ENCODE peak calls at places on chromosomes 3 and 15, in five cellular contexts. One of them, this sample, is unnamed.

GRCh38 chr3:140720242-140720641 is 42.4 kb downstream of the TRIM42 start:
- DNase-seq in activated CD8-positive, alpha-beta T cell treated with anti-CD3 and anti-CD28 coated beads for 36 hours: no peak
- DNase-seq in CD14-positive monocyte: no peak
- DNase-seq in suprapubic skin: no peak
- DNase-seq in SK-N-SH: no peak
- DNase-seq in this sample: peak; percentile 42

GRCh38 chr3:187714404-187714979 is 12.1 kb upstream of the RTP2 start:
- DNase-seq in activated CD8-positive, alpha-beta T cell treated with anti-CD3 and anti-CD28 coated beads for 36 hours: peak; percentile 85
- DNase-seq in CD14-positive monocyte: peak; percentile 66
- DNase-seq in suprapubic skin: no peak
- DNase-seq in SK-N-SH: peak; percentile 65
- DNase-seq in this sample: peak; percentile 83

GRCh38 chr3:1380926-1381646 is 288.3 kb downstream of the CNTN6 start:
- DNase-seq in activated CD8-positive, alpha-beta T cell treated with anti-CD3 and anti-CD28 coated beads for 36 hours: no peak
- DNase-seq in CD14-positive monocyte: no peak
- DNase-seq in suprapubic skin: no peak
- DNase-seq in SK-N-SH: no peak
- DNase-seq in this sample: no peak

GRCh38 chr3:188937389-188937788 is 234.4 kb upstream of the TPRG1 start:
- DNase-seq in activated CD8-positive, alpha-beta T cell treated with anti-CD3 and anti-CD28 coated beads for 36 hours: no peak
- DNase-seq in CD14-positive monocyte: no peak
- DNase-seq in suprapubic skin: no peak
- DNase-seq in SK-N-SH: no peak
- DNase-seq in this sample: peak; percentile 63

GRCh38 chr15:58604455-58604923 is 145.0 kb downstream of the ADAM10 start:
- DNase-seq in activated CD8-positive, alpha-beta T cell treated with anti-CD3 and anti-CD28 coated beads for 36 hours: no peak
- DNase-seq in CD14-positive monocyte: no peak
- DNase-seq in suprapubic skin: no peak
- DNase-seq in SK-N-SH: no peak
- DNase-seq in this sample: no peak

GRCh38 chr3:169746924-169747323 is 17.9 kb downstream of the TERC start:
- DNase-seq in activated CD8-positive, alpha-beta T cell treated with anti-CD3 and anti-CD28 coated beads for 36 hours: no peak
- DNase-seq in CD14-positive monocyte: no peak
- DNase-seq in suprapubic skin: no peak
- DNase-seq in SK-N-SH: no peak
- DNase-seq in this sample: no peak

GRCh38 chr3:198092276-198092675 is 132.3 kb downstream of the LMLN start:
- DNase-seq in activated CD8-positive, alpha-beta T cell treated with anti-CD3 and anti-CD28 coated beads for 36 hours: no peak
- DNase-seq in CD14-positive monocyte: no peak
- DNase-seq in suprapubic skin: no peak
- DNase-seq in SK-N-SH: no peak
- DNase-seq in this sample: no peak

GRCh38 chr15:69265347-69265955 is 33.3 kb upstream of the PAQR5 start:
- DNase-seq in activated CD8-positive, alpha-beta T cell treated with anti-CD3 and anti-CD28 coated beads for 36 hours: no peak
- DNase-seq in CD14-positive monocyte: no peak
- DNase-seq in suprapubic skin: no peak
- DNase-seq in SK-N-SH: no peak
- DNase-seq in this sample: peak; percentile 56

GRCh38 chr15:88257311-88257901 is 867 bp upstream of the NTRK3 start:
- DNase-seq in activated CD8-positive, alpha-beta T cell treated with anti-CD3 and anti-CD28 coated beads for 36 hours: peak; percentile 49
- DNase-seq in CD14-positive monocyte: no peak
- DNase-seq in suprapubic skin: no peak
- DNase-seq in SK-N-SH: peak; percentile 55
- DNase-seq in this sample: no peak

DNA sequence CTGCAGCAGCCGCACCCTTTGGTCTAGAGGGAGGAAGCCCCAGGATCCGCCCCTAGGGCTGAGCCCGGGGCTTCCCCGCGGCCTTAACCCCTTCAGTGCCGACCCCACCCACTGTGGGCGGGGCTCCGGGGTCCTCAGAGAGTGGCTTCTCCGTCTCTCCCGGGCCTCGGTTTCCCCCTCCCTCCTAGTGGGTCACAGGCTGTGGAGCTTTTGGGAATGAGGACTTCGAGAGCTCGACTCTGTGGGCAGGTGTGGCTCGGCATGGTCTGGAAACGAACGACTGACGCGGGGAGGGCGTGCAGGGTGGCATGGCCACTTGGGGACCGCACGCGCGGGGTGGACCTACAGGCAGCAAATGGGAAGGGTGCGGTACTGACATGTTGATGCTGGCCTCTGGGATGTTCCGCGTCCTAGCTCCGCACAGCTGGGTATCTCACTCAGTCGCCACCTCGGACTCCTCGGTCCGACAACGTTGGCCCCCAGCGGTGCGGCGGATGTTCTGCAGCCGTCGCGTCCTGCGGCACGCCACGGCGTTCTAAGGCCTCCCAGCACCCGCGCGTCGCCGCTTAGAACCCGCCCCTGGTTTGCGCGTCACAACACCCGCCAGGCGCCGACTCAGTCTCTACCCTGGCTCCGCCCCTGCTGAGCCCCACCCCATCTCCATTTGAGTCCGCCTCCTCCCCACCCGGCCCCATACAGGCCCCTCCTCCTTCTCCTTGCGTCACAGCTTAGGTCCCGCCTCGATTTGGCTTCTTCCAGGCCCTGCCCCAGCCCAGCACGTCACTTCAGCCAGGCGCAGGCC is at the start of the genes HYAL3 and NAA80:
- DNase-seq in activated CD8-positive, alpha-beta T cell treated with anti-CD3 and anti-CD28 coated beads for 36 hours: peak; percentile 100
- DNase-seq in CD14-positive monocyte: peak; percentile 100
- DNase-seq in suprapubic skin: peak; percentile 100
- DNase-seq in SK-N-SH: peak; percentile 99
- DNase-seq in this sample: peak; percentile 100
- TF ChIP-seq CTCF in activated CD8-positive, alpha-beta T cell treated with anti-CD3 and anti-CD28 coated beads for 36 hours: peak; percentile 65
- TF ChIP-seq CTCF in CD14-positive monocyte: peak; percentile 63
- TF ChIP-seq CTCF in suprapubic skin: peak; percentile 54
- TF ChIP-seq CTCF in SK-N-SH: peak; percentile 31
- TF ChIP-seq CTCF in this sample: peak; percentile 25

GRCh38 chr15:101100593-101101442 is 151.0 kb downstream of the CHSY1 start:
- DNase-seq in activated CD8-positive, alpha-beta T cell treated with anti-CD3 and anti-CD28 coated beads for 36 hours: no peak
- DNase-seq in CD14-positive monocyte: no peak
- DNase-seq in suprapubic skin: no peak
- DNase-seq in SK-N-SH: no peak
- DNase-seq in this sample: no peak
- TF ChIP-seq CTCF in activated CD8-positive, alpha-beta T cell treated with anti-CD3 and anti-CD28 coated beads for 36 hours: no peak
- TF ChIP-seq CTCF in CD14-positive monocyte: no peak
- TF ChIP-seq CTCF in suprapubic skin: no peak
- TF ChIP-seq CTCF in SK-N-SH: no peak
- TF ChIP-seq CTCF in this sample: no peak

DNA sequence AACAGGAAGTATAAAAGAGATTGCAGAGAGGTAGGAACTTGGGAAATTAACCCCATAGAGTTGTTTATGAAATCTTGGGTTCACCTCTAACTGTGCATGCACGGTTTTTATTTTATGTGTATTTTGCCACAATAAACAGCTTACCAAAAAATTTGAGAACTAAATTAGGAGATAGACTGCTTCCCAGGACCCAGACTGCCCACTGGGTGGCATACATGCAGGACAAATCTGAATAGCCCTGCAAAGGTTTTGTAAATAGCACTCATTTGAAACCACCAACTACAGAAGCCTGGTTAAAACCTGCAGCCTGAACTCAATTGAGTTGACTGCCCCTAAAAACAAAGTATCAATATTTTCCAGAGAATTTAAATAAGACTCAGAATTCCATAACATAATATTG is 96.4 kb upstream of the SLCO2A1 start:
- DNase-seq in activated CD8-positive, alpha-beta T cell treated with anti-CD3 and anti-CD28 coated beads for 36 hours: no peak
- DNase-seq in CD14-positive monocyte: no peak
- DNase-seq in suprapubic skin: no peak
- DNase-seq in SK-N-SH: no peak
- DNase-seq in this sample: peak; percentile 15
- TF ChIP-seq CTCF in activated CD8-positive, alpha-beta T cell treated with anti-CD3 and anti-CD28 coated beads for 36 hours: no peak
- TF ChIP-seq CTCF in CD14-positive monocyte: no peak
- TF ChIP-seq CTCF in suprapubic skin: no peak
- TF ChIP-seq CTCF in SK-N-SH: peak; percentile 7
- TF ChIP-seq CTCF in this sample: peak; percentile 42

GRCh38 chr15:96046620-96047240 is 283.8 kb upstream of the NR2F2 start:
- DNase-seq in activated CD8-positive, alpha-beta T cell treated with anti-CD3 and anti-CD28 coated beads for 36 hours: no peak
- DNase-seq in CD14-positive monocyte: no peak
- DNase-seq in suprapubic skin: no peak
- DNase-seq in SK-N-SH: no peak
- DNase-seq in this sample: no peak
- TF ChIP-seq CTCF in activated CD8-positive, alpha-beta T cell treated with anti-CD3 and anti-CD28 coated beads for 36 hours: no peak
- TF ChIP-seq CTCF in CD14-positive monocyte: no peak
- TF ChIP-seq CTCF in suprapubic skin: no peak
- TF ChIP-seq CTCF in SK-N-SH: no peak
- TF ChIP-seq CTCF in this sample: no peak

GRCh38 chr3:161412117-161412516 is 40.8 kb upstream of the SPTSSB start:
- DNase-seq in activated CD8-positive, alpha-beta T cell treated with anti-CD3 and anti-CD28 coated beads for 36 hours: no peak
- DNase-seq in CD14-positive monocyte: no peak
- DNase-seq in suprapubic skin: no peak
- DNase-seq in SK-N-SH: no peak
- DNase-seq in this sample: no peak

GRCh38 chr3:161409858-161410257 is 38.5 kb upstream of the SPTSSB start:
- DNase-seq in activated CD8-positive, alpha-beta T cell treated with anti-CD3 and anti-CD28 coated beads for 36 hours: no peak
- DNase-seq in CD14-positive monocyte: no peak
- DNase-seq in suprapubic skin: no peak
- DNase-seq in SK-N-SH: no peak
- DNase-seq in this sample: no peak

GRCh38 chr3:161406594-161407555 is 35.6 kb upstream of the SPTSSB start:
- DNase-seq in activated CD8-positive, alpha-beta T cell treated with anti-CD3 and anti-CD28 coated beads for 36 hours: peak; percentile 30
- DNase-seq in CD14-positive monocyte: no peak
- DNase-seq in suprapubic skin: no peak
- DNase-seq in SK-N-SH: no peak
- DNase-seq in this sample: no peak

GRCh38 chr3:161405836-161406235 is 34.5 kb upstream of the SPTSSB start:
- DNase-seq in activated CD8-positive, alpha-beta T cell treated with anti-CD3 and anti-CD28 coated beads for 36 hours: no peak
- DNase-seq in CD14-positive monocyte: no peak
- DNase-seq in suprapubic skin: no peak
- DNase-seq in SK-N-SH: no peak
- DNase-seq in this sample: no peak

GRCh38 chr3:161409069-161409468 is 37.8 kb upstream of the SPTSSB start:
- DNase-seq in activated CD8-positive, alpha-beta T cell treated with anti-CD3 and anti-CD28 coated beads for 36 hours: peak; percentile 56
- DNase-seq in CD14-positive monocyte: no peak
- DNase-seq in suprapubic skin: no peak
- DNase-seq in SK-N-SH: peak; percentile 28
- DNase-seq in this sample: peak; percentile 72
- TF ChIP-seq CTCF in activated CD8-positive, alpha-beta T cell treated with anti-CD3 and anti-CD28 coated beads for 36 hours: peak; percentile 83
- TF ChIP-seq CTCF in CD14-positive monocyte: peak; percentile 76
- TF ChIP-seq CTCF in suprapubic skin: peak; percentile 31
- TF ChIP-seq CTCF in SK-N-SH: peak; percentile 67
- TF ChIP-seq CTCF in this sample: peak; percentile 60

GRCh38 chr3:114361391-114361790 is 67.6 kb downstream of the TIGIT start:
- DNase-seq in activated CD8-positive, alpha-beta T cell treated with anti-CD3 and anti-CD28 coated beads for 36 hours: no peak
- DNase-seq in CD14-positive monocyte: no peak
- DNase-seq in suprapubic skin: no peak
- DNase-seq in SK-N-SH: no peak
- DNase-seq in this sample: no peak

GRCh38 chr3:114363554-114364202 is 69.8 kb downstream of the TIGIT start:
- DNase-seq in activated CD8-positive, alpha-beta T cell treated with anti-CD3 and anti-CD28 coated beads for 36 hours: no peak
- DNase-seq in CD14-positive monocyte: no peak
- DNase-seq in suprapubic skin: no peak
- DNase-seq in SK-N-SH: no peak
- DNase-seq in this sample: peak; percentile 43

GRCh38 chr3:114364806-114365205 is 71.0 kb downstream of the TIGIT start:
- DNase-seq in activated CD8-positive, alpha-beta T cell treated with anti-CD3 and anti-CD28 coated beads for 36 hours: no peak
- DNase-seq in CD14-positive monocyte: no peak
- DNase-seq in suprapubic skin: no peak
- DNase-seq in SK-N-SH: no peak
- DNase-seq in this sample: no peak

GRCh38 chr3:114365268-114365667 is 71.4 kb downstream of the TIGIT start:
- DNase-seq in activated CD8-positive, alpha-beta T cell treated with anti-CD3 and anti-CD28 coated beads for 36 hours: no peak
- DNase-seq in CD14-positive monocyte: no peak
- DNase-seq in suprapubic skin: no peak
- DNase-seq in SK-N-SH: no peak
- DNase-seq in this sample: no peak

GRCh38 chr3:114362815-114363214 is 69.0 kb downstream of the TIGIT start:
- DNase-seq in activated CD8-positive, alpha-beta T cell treated with anti-CD3 and anti-CD28 coated beads for 36 hours: no peak
- DNase-seq in CD14-positive monocyte: no peak
- DNase-seq in suprapubic skin: no peak
- DNase-seq in SK-N-SH: peak; percentile 31
- DNase-seq in this sample: peak; percentile 62
- TF ChIP-seq CTCF in activated CD8-positive, alpha-beta T cell treated with anti-CD3 and anti-CD28 coated beads for 36 hours: peak; percentile 62
- TF ChIP-seq CTCF in CD14-positive monocyte: peak; percentile 36
- TF ChIP-seq CTCF in suprapubic skin: no peak
- TF ChIP-seq CTCF in SK-N-SH: peak; percentile 66
- TF ChIP-seq CTCF in this sample: peak; percentile 22

This sample was measured in cardiac fibroblast.